ENCODE peak calls at places on chromosome 20, in eight cellular contexts. G is hypothalamus; S is fibroblast of lung; K is GM12865; A is right lobe of liver; U is stimulated activated CD4-positive, alpha-beta T cell treated with anti-CD3 and anti-CD28 coated beads, Interleukin-4, amount 100 ng/mL, for 1 hour; L is NCI-H345; W is mesothelial cell of epicardium. O is an unnamed sample.

GRCh38 chr20:8601542-8601912 is 467.4 kb upstream of the PLCB4 start:
- DNase-seq in A (no peak), U (no peak), W (no peak), S (no peak), L (no peak), G (no peak), K (peak; percentile 81), O (peak; percentile 78)

GRCh38 chr20:52847029-52847660 is 125.0 kb upstream of the TSHZ2 start:
- DNase-seq in K (no peak), W (no peak), G (no peak), L (peak; percentile 48), S (peak; percentile 6), A (no peak), U (no peak), O (no peak)

GRCh38 chr20:47318027-47318595 is 38.4 kb downstream of the ZMYND8 start:
- DNase-seq in W (no peak), K (no peak), S (peak; percentile 80), U (no peak), L (no peak), A (no peak), G (peak; percentile 62), O (no peak)

GRCh38 chr20:19815553-19815991 is 57.5 kb downstream of the RIN2 start:
- DNase-seq in W (no peak), K (peak; percentile 36), S (peak; percentile 99), U (no peak), A (no peak), L (no peak), G (no peak), O (no peak)

GRCh38 chr20:14711681-14712080 is 374.3 kb upstream of the FLRT3 start:
- DNase-seq in A (no peak), G (no peak), W (no peak), U (no peak), S (peak; percentile 30), K (no peak), L (no peak), O (no peak)

GRCh38 chr20:63740070-63740500 is 509 bp downstream of the SLC2A4RG start:
- DNase-seq in U (peak; percentile 43), L (peak; percentile 76), S (peak; percentile 25), K (peak; percentile 60), G (no peak), A (peak; percentile 51), W (no peak), O (peak; percentile 15)

GRCh38 chr20:46970937-46971630 is 76.4 kb downstream of the EYA2 start:
- DNase-seq in S (peak; percentile 76), K (peak; percentile 31), A (no peak), U (no peak), G (no peak), L (peak; percentile 22), W (no peak), O (no peak)

GRCh38 chr20:11112837-11113236 is 439.0 kb upstream of the JAG1 start:
- DNase-seq in U (no peak), G (no peak), A (no peak), S (peak; percentile 39), L (peak; percentile 71), W (no peak), K (no peak), O (peak; percentile 93)

GRCh38 chr20:20358801-20359200 is 9.1 kb upstream of the INSM1 start:
- DNase-seq in G (no peak), U (no peak), K (no peak), L (peak; percentile 86), S (no peak), W (no peak), A (no peak), O (peak; percentile 73)

GRCh38 chr20:23437126-23437894 is 2.2 kb upstream of the CSTL1 start:
- DNase-seq in K (no peak), L (no peak), A (no peak), U (no peak), S (no peak), W (no peak), G (no peak), O (no peak)

GRCh38 chr20:32772046-32772445 is 9.9 kb downstream of the DNMT3B start:
- DNase-seq in U (no peak), S (no peak), G (no peak), K (no peak), W (no peak), L (no peak), A (no peak), O (no peak)

GRCh38 chr20:17628101-17628841 is 53.8 kb downstream of the RRBP1 start:
- DNase-seq in U (no peak), W (no peak), S (no peak), K (no peak), G (no peak), A (peak; percentile 25), L (no peak), O (no peak)

GRCh38 chr20:25867776-25868649 is 171.4 kb upstream of the ZNF337 start:
- DNase-seq in A (peak; percentile 64), L (peak; percentile 24), W (no peak), K (peak; percentile 61), S (peak; percentile 50), U (peak; percentile 76), G (peak; percentile 75), O (peak; percentile 74)

GRCh38 chr20:46209930-46210671 is 92.0 kb downstream of the CD40 start:
- DNase-seq in S (no peak), K (no peak), L (no peak), W (no peak), U (no peak), G (no peak), A (no peak), O (no peak)

GRCh38 chr20:539848-540247 is 3.7 kb downstream of the CSNK2A1 start:
- DNase-seq in U (no peak), W (no peak), L (no peak), A (no peak), S (peak; percentile 73), K (no peak), G (no peak), O (no peak)

GRCh38 chr20:31695849-31696804 is 26.5 kb downstream of the BCL2L1 start:
- DNase-seq in A (peak; percentile 73), U (no peak), K (no peak), L (no peak), G (no peak), W (no peak), S (peak; percentile 74), O (no peak)

GRCh38 chr20:910132-910839 is 5.8 kb downstream of the ANGPT4 start:
- DNase-seq in G (no peak), L (no peak), K (no peak), U (no peak), A (no peak), S (no peak), W (no peak), O (no peak)

GRCh38 chr20:63953764-63954429 is 2.3 kb downstream of the UCKL1 start:
- DNase-seq in U (no peak), K (no peak), G (no peak), W (no peak), S (no peak), L (no peak), A (no peak), O (no peak)

O was measured in NCI-H748 treated with DMSO at 0.1 percent for 48 hours.